ENCODE peak calls at places on chromosomes 5 and 9, in four cellular contexts. F is pons, L is ovary, T is H7. A is an unnamed sample.

GRCh38 chr9:73434826-73435225 is 283.2 kb downstream of the ANXA1 start:
- DNase-seq in L (no peak), T (no peak), F (no peak), A (no peak)

GRCh38 chr5:74055446-74056097 is 429.6 kb downstream of the ARHGEF28 start:
- DNase-seq in F (no peak), T (no peak), L (no peak), A (no peak)

GRCh38 chr5:187617-188451 is 3.5 kb upstream of the LRRC14B start:
- DNase-seq in T (peak), F (no peak), L (peak), A (no peak)

GRCh38 chr9:85973238-85973637 is 32.3 kb downstream of the NAA35 start:
- DNase-seq in F (no peak), T (no peak), L (no peak), A (no peak)

GRCh38 chr5:159091596-159091995 is 8.1 kb downstream of the EBF1 start:
- DNase-seq in T (no peak), L (no peak), F (no peak), A (no peak)

GRCh38 chr9:129958771-129959170 is 84.2 kb downstream of the FNBP1 start:
- DNase-seq in F (no peak), T (no peak), L (no peak), A (no peak)

GRCh38 chr9:137607141-137607857 is 1.8 kb downstream of the ARRDC1 start:
- DNase-seq in F (no peak), L (no peak), T (peak), A (no peak)

GRCh38 chr9:25472085-25472607 is 206.1 kb downstream of the TUSC1 start:
- DNase-seq in T (no peak), F (no peak), L (no peak), A (no peak)

GRCh38 chr5:150515446-150515845 is 7.5 kb downstream of the NDST1 start:
- DNase-seq in L (peak), F (no peak), T (no peak), A (no peak)

GRCh38 chr9:125541840-125542243 is 165.2 kb downstream of the MAPKAP1 start:
- DNase-seq in F (no peak), L (no peak), T (no peak), A (no peak)

GRCh38 chr9:71796368-71796767 is 28.1 kb upstream of the CEMIP2 start:
- DNase-seq in T (no peak), L (no peak), F (no peak), A (peak)

GRCh38 chr9:37575511-37575914 is 667 bp downstream of the FBXO10 start:
- DNase-seq in L (no peak), F (no peak), T (no peak), A (peak)

GRCh38 chr9:105425817-105426433 is 21.9 kb upstream of the FSD1L start:
- DNase-seq in T (peak), F (no peak), L (no peak), A (peak)

GRCh38 chr5:36722913-36723312 is 116.5 kb downstream of the SLC1A3 start:
- DNase-seq in T (no peak), L (no peak), F (no peak), A (no peak)

GRCh38 chr5:130642461-130642860 is 522.6 kb downstream of the HINT1 start:
- DNase-seq in T (no peak), L (no peak), F (no peak), A (no peak)

GRCh38 chr5:176823076-176823481 is 12.7 kb downstream of the UNC5A start:
- DNase-seq in F (no peak), L (no peak), T (no peak), A (peak)

A was measured in OCI-LY7.